ENCODE peak calls at places on chromosomes 16 and 17, in eight cellular contexts. T is head of caudate nucleus; U is midbrain; Z is naive thymus-derived CD8-positive, alpha-beta T cell; I is AG10803; B is hypothalamus; K is CD8-positive, alpha-beta T cell; L is activated CD4-positive, CD25-positive, alpha-beta regulatory T cell. X is an unnamed sample.

GRCh38 chr17:80473701-80474100 is 2.7 kb downstream of the NPTX1 start:
- DNase-seq in T (no peak), U (no peak), Z (no peak), I (no peak), B (no peak), K (no peak), L (no peak), X (no peak)

GRCh38 chr17:6914711-6915110 is 81.1 kb upstream of the ALOX12 start:
- DNase-seq in T (no peak), U (no peak), Z (no peak), I (no peak), B (no peak), K (peak), L (no peak), X (no peak)

GRCh38 chr17:79690988-79691836 is 39.5 kb upstream of the ENPP7 start:
- DNase-seq in T (no peak), U (no peak), Z (no peak), I (no peak), B (no peak), K (no peak), L (no peak), X (no peak)

GRCh38 chr16:56372938-56373337 is 52.4 kb downstream of the AMFR start:
- DNase-seq in T (no peak), U (no peak), Z (no peak), I (no peak), B (no peak), K (no peak), L (no peak), X (no peak)

GRCh38 chr16:10616395-10616743 is 36.0 kb upstream of the EMP2 start:
- DNase-seq in T (no peak), U (no peak), Z (no peak), I (no peak), B (no peak), K (no peak), L (no peak), X (no peak)

GRCh38 chr17:81685108-81685507 is 1.3 kb downstream of the HGS start:
- DNase-seq in T (peak), U (no peak), Z (no peak), I (peak), B (no peak), K (peak), L (peak), X (no peak)

GRCh38 chr16:254461-254860 is 19.8 kb downstream of the FAM234A start:
- DNase-seq in T (no peak), U (no peak), Z (no peak), I (no peak), B (no peak), K (no peak), L (no peak), X (no peak)

GRCh38 chr17:69857412-69857835 is 217.6 kb upstream of the KCNJ16 start:
- DNase-seq in T (no peak), U (no peak), Z (no peak), I (peak), B (no peak), K (no peak), L (no peak), X (no peak)

GRCh38 chr17:45871718-45872117 is 22.6 kb upstream of the MAPT start:
- DNase-seq in T (no peak), U (no peak), Z (no peak), I (no peak), B (no peak), K (no peak), L (no peak), X (no peak)

GRCh38 chr17:45234641-45235040 is 13.0 kb downstream of the FMNL1 start:
- DNase-seq in T (no peak), U (no peak), Z (no peak), I (no peak), B (no peak), K (peak), L (no peak), X (no peak)

GRCh38 chr17:37168731-37169353 is 206.9 kb upstream of the C17orf78 start:
- DNase-seq in T (no peak), U (no peak), Z (no peak), I (no peak), B (no peak), K (no peak), L (no peak), X (no peak)

GRCh38 chr16:14194706-14195105 is 123.6 kb downstream of the MRTFB start:
- DNase-seq in T (no peak), U (no peak), Z (no peak), I (no peak), B (no peak), K (no peak), L (no peak), X (no peak)

GRCh38 chr17:49260011-49260921 is 29.7 kb upstream of the PHOSPHO1 start:
- DNase-seq in T (peak), U (no peak), Z (peak), I (peak), B (peak), K (peak), L (peak), X (peak)

GRCh38 chr17:4673986-4674770 is 29.8 kb downstream of the PELP1 start:
- DNase-seq in T (no peak), U (no peak), Z (no peak), I (no peak), B (no peak), K (no peak), L (no peak), X (no peak)

GRCh38 chr17:58302919-58303551 is 22.3 kb upstream of the MPO start:
- DNase-seq in T (no peak), U (no peak), Z (no peak), I (no peak), B (no peak), K (no peak), L (no peak), X (no peak)

GRCh38 chr16:50653633-50654524 is 27.2 kb downstream of the SNX20 start:
- DNase-seq in T (no peak), U (no peak), Z (no peak), I (no peak), B (no peak), K (no peak), L (no peak), X (no peak)

GRCh38 chr16:85846461-85846860 is 47.0 kb downstream of the COX4I1 start:
- DNase-seq in T (no peak), U (no peak), Z (no peak), I (no peak), B (no peak), K (no peak), L (no peak), X (no peak)

GRCh38 chr16:58537124-58537906 is 22.0 kb downstream of the SETD6 start:
- DNase-seq in T (no peak), U (no peak), Z (no peak), I (no peak), B (no peak), K (no peak), L (no peak), X (no peak)

GRCh38 chr17:37286430-37286829 is 89.4 kb upstream of the C17orf78 start:
- DNase-seq in T (no peak), U (no peak), Z (no peak), I (no peak), B (no peak), K (no peak), L (no peak), X (no peak)

GRCh38 chr17:4950757-4951204 is at the start of gene ENO3:
- DNase-seq in T (no peak), U (no peak), Z (no peak), I (no peak), B (no peak), K (no peak), L (no peak), X (no peak)